ENCODE peak calls at places on chromosome 13, in eight cellular contexts. N, D, H, B, X, Z, T and S are unnamed samples.

GRCh38 chr13:113854238-113855011 is 9.5 kb downstream of the GAS6 start:
- DNase-seq in N (no peak), B (no peak), D (no peak), H (no peak), Z (no peak), X (no peak), T (peak), S (peak)

GRCh38 chr13:96967248-96967745 is 27.0 kb downstream of the OXGR1 start:
- DNase-seq in B (no peak), D (no peak), H (no peak), X (no peak), T (no peak), N (no peak), Z (no peak), S (no peak)

GRCh38 chr13:96821381-96821780 is 172.9 kb downstream of the OXGR1 start:
- DNase-seq in B (no peak), T (no peak), X (no peak), N (no peak), D (no peak), H (no peak), Z (no peak), S (no peak)

GRCh38 chr13:41032646-41033396 is 13.7 kb upstream of the ELF1 start:
- DNase-seq in Z (no peak), N (no peak), X (no peak), T (no peak), H (no peak), B (no peak), D (no peak), S (no peak)

GRCh38 chr13:94967183-94968039 is 255.1 kb upstream of the SOX21 start:
- DNase-seq in N (no peak), T (no peak), D (no peak), X (no peak), B (no peak), Z (peak), H (peak), S (peak)

GRCh38 chr13:46332772-46333171 is 54.3 kb downstream of the RUBCNL start:
- DNase-seq in D (no peak), X (no peak), B (no peak), T (no peak), Z (no peak), H (no peak), N (no peak), S (no peak)

GRCh38 chr13:112840472-112841302 is 128.3 kb upstream of the MCF2L start:
- DNase-seq in X (no peak), H (no peak), T (no peak), N (no peak), Z (no peak), D (no peak), B (no peak), S (peak)

GRCh38 chr13:80454245-80454644 is 113.3 kb upstream of the SPRY2 start:
- DNase-seq in Z (no peak), H (no peak), B (no peak), N (no peak), X (no peak), T (no peak), D (no peak), S (no peak)

GRCh38 chr13:20136781-20137703 is 23.8 kb downstream of the GJA3 start:
- DNase-seq in N (no peak), X (no peak), T (no peak), D (no peak), Z (peak), B (no peak), H (no peak), S (peak)

GRCh38 chr13:108705031-108705430 is 75.6 kb downstream of the MYO16 start:
- DNase-seq in Z (no peak), D (no peak), T (no peak), H (no peak), N (no peak), B (no peak), X (no peak), S (no peak)

GRCh38 chr13:50911051-50911690 is 1.6 kb downstream of the RNASEH2B start:
- DNase-seq in T (no peak), B (no peak), Z (no peak), D (no peak), N (no peak), H (no peak), X (peak), S (no peak)